ENCODE peak calls at places on chromosomes 5 and 9, in seven cellular contexts. P, E, N, Q, C, W and B are unnamed samples.

GRCh38 chr9:128339761-128340690 is at the start of gene SLC27A4:
- DNase-seq in Q (peak; percentile 73), N (peak; percentile 87), P (peak; percentile 90), W (peak; percentile 19), E (peak; percentile 95), C (peak; percentile 88), B (no peak)

GRCh38 chr9:91341258-91341746 is 20.4 kb downstream of the AUH start:
- DNase-seq in E (no peak), W (no peak), Q (peak; percentile 28), C (no peak), N (no peak), P (no peak), B (no peak)

GRCh38 chr5:114412509-114413171 is 50.8 kb downstream of the KCNN2 start:
- DNase-seq in W (peak; percentile 99), E (peak; percentile 55), P (no peak), Q (peak; percentile 9), N (no peak), C (no peak), B (no peak)

GRCh38 chr9:120443489-120443888 is 136.5 kb downstream of the CDK5RAP2 start:
- DNase-seq in P (no peak), C (no peak), W (no peak), Q (no peak), E (no peak), N (no peak), B (no peak)

GRCh38 chr9:3732077-3733038 is 206.6 kb upstream of the RFX3 start:
- DNase-seq in W (peak; percentile 72), P (peak; percentile 78), N (no peak), E (peak; percentile 49), Q (peak; percentile 66), C (peak; percentile 62), B (no peak)

GRCh38 chr5:94693043-94693822 is 74.8 kb downstream of the SLF1 start:
- DNase-seq in C (peak; percentile 35), N (no peak), W (peak; percentile 92), E (peak; percentile 64), P (peak; percentile 52), Q (no peak), B (no peak)

GRCh38 chr9:86322973-86323644 is 31.1 kb downstream of the TUT7 start:
- DNase-seq in P (no peak), C (no peak), N (no peak), E (no peak), Q (no peak), W (peak; percentile 32), B (no peak)

GRCh38 chr9:114288233-114289051 is 34.5 kb upstream of the ORM1 start:
- DNase-seq in C (no peak), N (peak; percentile 22), Q (no peak), P (peak; percentile 28), E (peak; percentile 87), W (no peak), B (peak; percentile 18)

GRCh38 chr5:176542135-176542595 is 5.0 kb upstream of the RNF44 start:
- DNase-seq in E (no peak), C (peak; percentile 75), P (no peak), W (no peak), Q (no peak), N (peak; percentile 49), B (no peak)

GRCh38 chr5:171850354-171850947 is 64.8 kb downstream of the SMIM23 start:
- DNase-seq in E (peak; percentile 40), P (peak; percentile 30), C (peak; percentile 24), Q (no peak), W (no peak), N (no peak), B (no peak)

GRCh38 chr9:70410368-70410767 is 4.1 kb downstream of the KLF9 start:
- DNase-seq in Q (no peak), E (peak; percentile 20), N (no peak), C (no peak), P (no peak), W (no peak), B (no peak)

GRCh38 chr5:178469975-178470692 is 120.1 kb downstream of the COL23A1 start:
- DNase-seq in C (no peak), Q (no peak), P (no peak), W (no peak), E (no peak), N (no peak), B (no peak)

GRCh38 chr5:77638763-77639451 is 394 bp upstream of the OTP start:
- DNase-seq in E (no peak), Q (no peak), W (no peak), N (no peak), C (no peak), P (peak; percentile 70), B (no peak)

GRCh38 chr9:108951578-108951977 is 17.4 kb downstream of the ABITRAM start:
- DNase-seq in W (no peak), P (no peak), C (no peak), N (no peak), Q (no peak), E (no peak), B (no peak)

GRCh38 chr5:133520991-133521706 is 91.2 kb downstream of the FSTL4 start:
- DNase-seq in C (no peak), W (no peak), N (no peak), E (no peak), Q (no peak), P (no peak), B (no peak)

GRCh38 chr9:37904647-37905505 is 949 bp upstream of the SLC25A51 start:
- DNase-seq in E (peak; percentile 56), W (no peak), Q (no peak), P (no peak), N (no peak), C (no peak), B (no peak)

GRCh38 chr9:93107151-93107824 is 11.3 kb downstream of the CARD19 start:
- DNase-seq in Q (no peak), E (no peak), C (no peak), N (no peak), W (no peak), P (no peak), B (peak; percentile 19)

GRCh38 chr5:21070871-21071270 is 1082.9 kb upstream of the CDH18 start:
- DNase-seq in E (no peak), Q (no peak), W (no peak), N (no peak), C (no peak), P (no peak), B (no peak)

GRCh38 chr9:79195904-79196303 is 375.9 kb upstream of the TLE4 start:
- DNase-seq in E (no peak), N (no peak), Q (no peak), P (no peak), W (peak; percentile 67), C (no peak), B (no peak)
- TF ChIP-seq CTCF in E (no peak), N (no peak), Q (no peak), P (no peak), W (no peak), C (no peak), B (no peak)

GRCh38 chr5:5273398-5273797 is 133.3 kb downstream of the ADAMTS16 start:
- DNase-seq in C (no peak), P (no peak), N (no peak), Q (no peak), W (no peak), E (no peak), B (no peak)

GRCh38 chr5:5270161-5270560 is 130.0 kb downstream of the ADAMTS16 start:
- DNase-seq in P (no peak), Q (no peak), N (no peak), W (no peak), E (no peak), C (no peak), B (no peak)

GRCh38 chr5:5271606-5272321 is 131.6 kb downstream of the ADAMTS16 start:
- DNase-seq in P (no peak), Q (no peak), W (no peak), N (no peak), E (peak; percentile 17), C (no peak), B (no peak)

GRCh38 chr5:5273976-5274375 is 133.8 kb downstream of the ADAMTS16 start:
- DNase-seq in C (no peak), Q (no peak), W (no peak), N (no peak), P (no peak), E (no peak), B (no peak)

GRCh38 chr5:5270958-5271605 is 131.0 kb downstream of the ADAMTS16 start:
- DNase-seq in N (peak; percentile 72), Q (peak; percentile 48), C (no peak), P (peak; percentile 12), E (peak; percentile 92), W (peak; percentile 42), B (peak; percentile 57)
- TF ChIP-seq CTCF in N (no peak), Q (no peak), C (no peak), P (no peak), E (no peak), W (peak; percentile 9), B (no peak)

GRCh38 chr5:38023799-38024198 is 184.0 kb upstream of the GDNF start:
- DNase-seq in N (no peak), W (no peak), E (no peak), P (no peak), C (no peak), Q (no peak), B (no peak)
- TF ChIP-seq CTCF in N (no peak), W (no peak), E (peak; percentile 23), P (no peak), C (peak; percentile 26), Q (no peak), B (no peak)

DNA sequence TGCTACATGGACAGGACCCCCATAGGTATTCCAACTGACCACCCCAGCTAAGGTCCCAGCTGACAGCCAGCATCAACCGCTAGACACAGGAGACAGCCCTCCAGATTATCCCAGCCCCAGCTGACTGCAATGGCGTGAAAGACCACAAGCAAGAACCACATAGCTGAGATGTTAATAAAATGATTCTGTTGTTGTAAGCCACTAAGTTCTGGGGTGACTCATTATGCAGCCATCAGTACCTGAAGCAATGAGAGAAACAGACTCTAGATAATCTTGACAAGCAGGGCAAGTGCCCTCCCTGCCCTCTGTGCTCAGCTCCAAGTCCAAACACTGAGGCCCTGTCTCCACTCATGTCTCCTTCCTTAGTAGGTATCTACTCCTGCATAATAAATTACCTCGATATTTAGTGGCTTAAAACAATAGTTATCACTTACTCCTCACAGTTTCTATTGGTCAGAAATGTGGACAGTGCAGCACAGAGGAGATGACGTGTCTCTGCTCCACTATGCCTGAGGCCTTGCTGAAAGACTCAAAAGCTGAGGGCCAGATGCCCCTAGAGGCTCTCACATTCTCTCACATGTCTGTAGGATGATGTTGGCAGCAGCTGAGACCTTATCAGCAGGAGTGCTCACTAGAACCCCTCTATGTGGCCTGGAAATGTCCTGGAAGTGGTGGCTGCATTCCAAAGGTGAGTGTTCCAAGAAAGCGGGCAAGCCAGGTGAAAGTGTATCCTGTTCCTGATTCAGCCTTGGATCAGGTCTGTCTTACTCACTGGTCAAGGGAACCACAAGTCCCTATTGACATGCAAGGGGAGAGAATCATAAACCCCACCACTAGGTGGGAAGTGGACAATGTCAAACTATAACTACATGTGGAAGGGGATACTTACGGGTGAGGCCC is 2.5 kb downstream of the MGAT1 start:
- DNase-seq in E (peak; percentile 84), Q (no peak), W (peak; percentile 55), N (no peak), P (no peak), C (no peak), B (no peak)
- TF ChIP-seq CTCF in E (no peak), Q (no peak), W (peak; percentile 20), N (no peak), P (peak; percentile 25), C (peak; percentile 49), B (no peak)

GRCh38 chr9:69149321-69149807 is 24.7 kb upstream of the TJP2 start:
- DNase-seq in W (no peak), N (no peak), Q (no peak), C (no peak), P (peak; percentile 40), E (no peak), B (no peak)
- TF ChIP-seq CTCF in W (peak; percentile 58), N (no peak), Q (no peak), C (no peak), P (peak; percentile 66), E (no peak), B (no peak)

GRCh38 chr5:151463137-151464029 is 16.0 kb downstream of the SLC36A1 start:
- DNase-seq in E (no peak), W (no peak), P (peak; percentile 46), N (no peak), C (peak; percentile 19), Q (peak; percentile 51), B (no peak)
- TF ChIP-seq CTCF in E (peak; percentile 40), W (peak; percentile 38), P (peak; percentile 43), N (no peak), C (peak; percentile 74), Q (peak; percentile 60), B (no peak)